ENCODE peak calls at places on chromosomes 3 and 15, in nine cellular contexts. One of them, this sample, is unnamed.

GRCh38 chr3:39445927-39446326 is 21.6 kb upstream of the MOBP start:
- DNase-seq in K562: no peak
- DNase-seq in GM06990: no peak
- DNase-seq in WERI-Rb-1: no peak
- DNase-seq in GM20000: no peak
- DNase-seq in fibroblast of the aortic adventitia: no peak
- DNase-seq in ascending aorta: no peak
- DNase-seq in spleen: no peak
- DNase-seq in fibroblast of mammary gland: no peak
- DNase-seq in this sample: no peak

GRCh38 chr15:67731112-67731761 is 94.1 kb upstream of the SKOR1 start:
- DNase-seq in K562: no peak
- DNase-seq in GM06990: no peak
- DNase-seq in WERI-Rb-1: no peak
- DNase-seq in GM20000: no peak
- DNase-seq in fibroblast of the aortic adventitia: no peak
- DNase-seq in ascending aorta: no peak
- DNase-seq in spleen: no peak
- DNase-seq in fibroblast of mammary gland: no peak
- DNase-seq in this sample: no peak

GRCh38 chr3:131361464-131362421 is 19.8 kb upstream of the NUDT16 start:
- DNase-seq in K562: peak
- DNase-seq in GM06990: peak
- DNase-seq in WERI-Rb-1: no peak
- DNase-seq in GM20000: peak
- DNase-seq in fibroblast of the aortic adventitia: peak
- DNase-seq in ascending aorta: no peak
- DNase-seq in spleen: peak
- DNase-seq in fibroblast of mammary gland: peak
- DNase-seq in this sample: peak

GRCh38 chr3:149534671-149535394 is 60.3 kb downstream of the TM4SF4 start:
- DNase-seq in K562: no peak
- DNase-seq in GM06990: no peak
- DNase-seq in WERI-Rb-1: no peak
- DNase-seq in GM20000: no peak
- DNase-seq in fibroblast of the aortic adventitia: peak
- DNase-seq in ascending aorta: no peak
- DNase-seq in spleen: no peak
- DNase-seq in fibroblast of mammary gland: peak
- DNase-seq in this sample: no peak

GRCh38 chr15:101052031-101052620 is 133.0 kb downstream of the LRRK1 start:
- DNase-seq in K562: no peak
- DNase-seq in GM06990: no peak
- DNase-seq in WERI-Rb-1: no peak
- DNase-seq in GM20000: no peak
- DNase-seq in fibroblast of the aortic adventitia: no peak
- DNase-seq in ascending aorta: no peak
- DNase-seq in spleen: no peak
- DNase-seq in fibroblast of mammary gland: no peak
- DNase-seq in this sample: no peak

GRCh38 chr3:120908030-120908802 is at the start of gene STXBP5L:
- DNase-seq in K562: peak
- DNase-seq in GM06990: peak
- DNase-seq in WERI-Rb-1: peak
- DNase-seq in GM20000: peak
- DNase-seq in fibroblast of the aortic adventitia: peak
- DNase-seq in ascending aorta: no peak
- DNase-seq in spleen: peak
- DNase-seq in fibroblast of mammary gland: peak
- DNase-seq in this sample: peak

GRCh38 chr3:37210230-37210629 is 35.8 kb upstream of the LRRFIP2 start:
- DNase-seq in K562: no peak
- DNase-seq in GM06990: no peak
- DNase-seq in WERI-Rb-1: no peak
- DNase-seq in GM20000: no peak
- DNase-seq in fibroblast of the aortic adventitia: peak
- DNase-seq in ascending aorta: no peak
- DNase-seq in spleen: no peak
- DNase-seq in fibroblast of mammary gland: no peak
- DNase-seq in this sample: no peak

GRCh38 chr3:54121404-54122045 is 827 bp upstream of the CACNA2D3 start:
- DNase-seq in K562: no peak
- DNase-seq in GM06990: peak
- DNase-seq in WERI-Rb-1: peak
- DNase-seq in GM20000: peak
- DNase-seq in fibroblast of the aortic adventitia: no peak
- DNase-seq in ascending aorta: no peak
- DNase-seq in spleen: no peak
- DNase-seq in fibroblast of mammary gland: no peak
- DNase-seq in this sample: no peak

GRCh38 chr15:51181905-51182304 is 87.2 kb upstream of the TNFAIP8L3 start:
- DNase-seq in K562: no peak
- DNase-seq in GM06990: no peak
- DNase-seq in WERI-Rb-1: no peak
- DNase-seq in GM20000: no peak
- DNase-seq in fibroblast of the aortic adventitia: no peak
- DNase-seq in ascending aorta: no peak
- DNase-seq in spleen: no peak
- DNase-seq in fibroblast of mammary gland: no peak
- DNase-seq in this sample: no peak

GRCh38 chr3:177251756-177252155 is 54.5 kb upstream of the TBL1XR1 start:
- DNase-seq in K562: no peak
- DNase-seq in GM06990: no peak
- DNase-seq in WERI-Rb-1: no peak
- DNase-seq in GM20000: no peak
- DNase-seq in fibroblast of the aortic adventitia: no peak
- DNase-seq in ascending aorta: no peak
- DNase-seq in spleen: no peak
- DNase-seq in fibroblast of mammary gland: no peak
- DNase-seq in this sample: no peak

GRCh38 chr3:127855246-127855645 is 32.9 kb upstream of the MGLL start:
- DNase-seq in K562: no peak
- DNase-seq in GM06990: no peak
- DNase-seq in WERI-Rb-1: no peak
- DNase-seq in GM20000: no peak
- DNase-seq in fibroblast of the aortic adventitia: no peak
- DNase-seq in ascending aorta: no peak
- DNase-seq in spleen: no peak
- DNase-seq in fibroblast of mammary gland: no peak
- DNase-seq in this sample: no peak

GRCh38 chr3:127856801-127857200 is 34.5 kb upstream of the MGLL start:
- DNase-seq in K562: no peak
- DNase-seq in GM06990: no peak
- DNase-seq in WERI-Rb-1: no peak
- DNase-seq in GM20000: no peak
- DNase-seq in fibroblast of the aortic adventitia: no peak
- DNase-seq in ascending aorta: no peak
- DNase-seq in spleen: no peak
- DNase-seq in fibroblast of mammary gland: no peak
- DNase-seq in this sample: no peak

GRCh38 chr3:127851899-127852298 is 29.6 kb upstream of the MGLL start:
- DNase-seq in K562: no peak
- DNase-seq in GM06990: no peak
- DNase-seq in WERI-Rb-1: peak
- DNase-seq in GM20000: no peak
- DNase-seq in fibroblast of the aortic adventitia: no peak
- DNase-seq in ascending aorta: no peak
- DNase-seq in spleen: no peak
- DNase-seq in fibroblast of mammary gland: no peak
- DNase-seq in this sample: no peak

GRCh38 chr3:127857270-127857801 is 35.0 kb upstream of the MGLL start:
- DNase-seq in K562: no peak
- DNase-seq in GM06990: no peak
- DNase-seq in WERI-Rb-1: no peak
- DNase-seq in GM20000: peak
- DNase-seq in fibroblast of the aortic adventitia: peak
- DNase-seq in ascending aorta: no peak
- DNase-seq in spleen: no peak
- DNase-seq in fibroblast of mammary gland: peak
- DNase-seq in this sample: peak

DNA sequence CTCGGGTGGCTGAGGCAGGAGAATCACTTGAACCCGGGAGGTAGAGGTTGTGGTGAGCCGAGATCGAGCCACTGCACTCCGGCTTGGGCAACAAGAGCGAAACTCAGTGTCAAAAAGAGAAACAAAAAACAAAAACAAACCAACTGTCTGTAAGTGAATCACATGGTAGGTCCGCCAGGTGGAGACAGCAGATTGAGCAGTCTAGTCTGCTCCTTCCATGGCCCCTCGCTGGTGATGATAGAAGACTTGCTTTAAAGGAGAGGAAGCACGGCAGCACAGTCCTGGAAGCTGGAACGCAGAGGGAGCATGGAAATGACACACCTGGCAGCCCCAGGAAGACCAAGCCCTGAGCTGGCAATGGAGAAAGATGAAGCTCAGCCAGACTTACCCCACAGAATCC is 31.4 kb upstream of the MGLL start:
- DNase-seq in K562: peak
- DNase-seq in GM06990: no peak
- DNase-seq in WERI-Rb-1: peak
- DNase-seq in GM20000: no peak
- DNase-seq in fibroblast of the aortic adventitia: no peak
- DNase-seq in ascending aorta: no peak
- DNase-seq in spleen: no peak
- DNase-seq in fibroblast of mammary gland: no peak
- DNase-seq in this sample: no peak
- TF ChIP-seq CTCF in K562: peak
- TF ChIP-seq CTCF in GM06990: no peak
- TF ChIP-seq CTCF in WERI-Rb-1: peak
- TF ChIP-seq CTCF in GM20000: no peak
- TF ChIP-seq CTCF in fibroblast of the aortic adventitia: no peak
- TF ChIP-seq CTCF in ascending aorta: no peak
- TF ChIP-seq CTCF in spleen: no peak
- TF ChIP-seq CTCF in fibroblast of mammary gland: no peak
- TF ChIP-seq CTCF in this sample: no peak

GRCh38 chr3:111906667-111907066 is 47.6 kb downstream of the PHLDB2 start:
- DNase-seq in K562: no peak
- DNase-seq in GM06990: no peak
- DNase-seq in WERI-Rb-1: no peak
- DNase-seq in GM20000: no peak
- DNase-seq in fibroblast of the aortic adventitia: no peak
- DNase-seq in ascending aorta: no peak
- DNase-seq in spleen: no peak
- DNase-seq in fibroblast of mammary gland: no peak
- DNase-seq in this sample: no peak

GRCh38 chr3:111903067-111903511 is 44.0 kb downstream of the PHLDB2 start:
- DNase-seq in K562: no peak
- DNase-seq in GM06990: no peak
- DNase-seq in WERI-Rb-1: no peak
- DNase-seq in GM20000: no peak
- DNase-seq in fibroblast of the aortic adventitia: peak
- DNase-seq in ascending aorta: no peak
- DNase-seq in spleen: no peak
- DNase-seq in fibroblast of mammary gland: peak
- DNase-seq in this sample: no peak

GRCh38 chr3:111907151-111907550 is 48.1 kb downstream of the PHLDB2 start:
- DNase-seq in K562: no peak
- DNase-seq in GM06990: no peak
- DNase-seq in WERI-Rb-1: no peak
- DNase-seq in GM20000: no peak
- DNase-seq in fibroblast of the aortic adventitia: no peak
- DNase-seq in ascending aorta: no peak
- DNase-seq in spleen: no peak
- DNase-seq in fibroblast of mammary gland: no peak
- DNase-seq in this sample: no peak

GRCh38 chr3:111902534-111902933 is 43.5 kb downstream of the PHLDB2 start:
- DNase-seq in K562: no peak
- DNase-seq in GM06990: no peak
- DNase-seq in WERI-Rb-1: no peak
- DNase-seq in GM20000: no peak
- DNase-seq in fibroblast of the aortic adventitia: no peak
- DNase-seq in ascending aorta: no peak
- DNase-seq in spleen: no peak
- DNase-seq in fibroblast of mammary gland: no peak
- DNase-seq in this sample: no peak

DNA sequence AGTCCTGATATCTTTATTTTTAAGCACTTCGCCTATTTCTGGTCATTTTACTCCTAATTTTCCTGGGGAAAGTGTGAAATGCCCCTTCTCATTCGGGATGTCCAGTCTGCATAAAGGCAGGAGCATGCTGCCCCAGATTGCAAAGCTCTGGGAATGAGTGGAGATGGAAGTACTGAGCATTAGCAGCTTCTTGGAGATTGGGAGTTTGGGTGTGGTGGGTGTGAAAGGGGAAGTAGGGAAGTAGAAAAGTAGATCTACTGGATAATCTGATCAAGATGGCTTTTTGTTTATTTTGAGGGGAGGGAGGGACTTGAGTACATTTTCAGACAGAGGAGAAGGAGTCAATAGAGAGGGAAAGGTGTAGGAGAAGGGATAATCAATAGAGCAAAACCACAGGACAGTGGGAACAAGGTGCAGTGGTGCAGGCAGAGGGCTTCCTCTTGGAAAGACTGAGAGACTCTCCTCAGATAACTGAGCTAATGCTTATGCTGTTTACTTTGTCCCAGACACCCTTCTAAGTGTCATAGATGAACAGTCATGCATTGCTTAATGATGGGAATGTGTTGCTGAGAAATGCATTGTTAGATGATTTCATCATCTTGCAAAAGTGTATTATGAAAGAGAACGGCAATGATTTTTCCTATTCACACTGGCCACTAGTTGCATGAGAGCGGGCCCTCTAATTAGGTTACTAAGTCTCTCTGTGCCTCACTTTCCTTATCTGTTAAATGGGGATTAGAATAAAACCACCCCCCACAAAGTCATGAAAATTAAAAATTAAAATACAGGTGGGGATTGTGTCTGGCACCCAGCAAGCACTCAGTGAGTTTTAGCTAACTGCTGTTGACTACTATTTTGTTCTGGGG is 45.5 kb downstream of the PHLDB2 start:
- DNase-seq in K562: no peak
- DNase-seq in GM06990: no peak
- DNase-seq in WERI-Rb-1: no peak
- DNase-seq in GM20000: no peak
- DNase-seq in fibroblast of the aortic adventitia: peak
- DNase-seq in ascending aorta: no peak
- DNase-seq in spleen: no peak
- DNase-seq in fibroblast of mammary gland: peak
- DNase-seq in this sample: no peak
- TF ChIP-seq CTCF in K562: no peak
- TF ChIP-seq CTCF in GM06990: no peak
- TF ChIP-seq CTCF in WERI-Rb-1: no peak
- TF ChIP-seq CTCF in GM20000: no peak
- TF ChIP-seq CTCF in fibroblast of the aortic adventitia: peak
- TF ChIP-seq CTCF in ascending aorta: no peak
- TF ChIP-seq CTCF in spleen: no peak
- TF ChIP-seq CTCF in fibroblast of mammary gland: no peak
- TF ChIP-seq CTCF in this sample: no peak

GRCh38 chr15:43912991-43913927 is 86.5 kb downstream of the WDR76 start:
- DNase-seq in K562: no peak
- DNase-seq in GM06990: no peak
- DNase-seq in WERI-Rb-1: no peak
- DNase-seq in GM20000: no peak
- DNase-seq in fibroblast of the aortic adventitia: peak
- DNase-seq in ascending aorta: no peak
- DNase-seq in spleen: no peak
- DNase-seq in fibroblast of mammary gland: peak
- DNase-seq in this sample: no peak
- TF ChIP-seq CTCF in K562: no peak
- TF ChIP-seq CTCF in GM06990: no peak
- TF ChIP-seq CTCF in WERI-Rb-1: no peak
- TF ChIP-seq CTCF in GM20000: no peak
- TF ChIP-seq CTCF in fibroblast of the aortic adventitia: no peak
- TF ChIP-seq CTCF in ascending aorta: no peak
- TF ChIP-seq CTCF in spleen: no peak
- TF ChIP-seq CTCF in fibroblast of mammary gland: no peak
- TF ChIP-seq CTCF in this sample: no peak

GRCh38 chr3:15860014-15860934 is 62.5 kb upstream of the ANKRD28 start:
- DNase-seq in K562: peak
- DNase-seq in GM06990: peak
- DNase-seq in WERI-Rb-1: peak
- DNase-seq in GM20000: peak
- DNase-seq in fibroblast of the aortic adventitia: peak
- DNase-seq in ascending aorta: no peak
- DNase-seq in spleen: peak
- DNase-seq in fibroblast of mammary gland: peak
- DNase-seq in this sample: peak
- TF ChIP-seq CTCF in K562: no peak
- TF ChIP-seq CTCF in GM06990: peak
- TF ChIP-seq CTCF in WERI-Rb-1: no peak
- TF ChIP-seq CTCF in GM20000: no peak
- TF ChIP-seq CTCF in fibroblast of the aortic adventitia: no peak
- TF ChIP-seq CTCF in ascending aorta: no peak
- TF ChIP-seq CTCF in spleen: no peak
- TF ChIP-seq CTCF in fibroblast of mammary gland: no peak
- TF ChIP-seq CTCF in this sample: peak